ENCODE peak calls at places on chromosomes 13 and 19, in nine cellular contexts. K, I, A, X, P, M, Y, Z and H are unnamed samples.

GRCh38 chr19:39677931-39678889 is 22.5 kb downstream of the LGALS16 start:
- DNase-seq in K (no peak), I (peak), A (no peak), X (no peak), P (no peak), M (no peak), Y (peak), Z (no peak), H (no peak)

GRCh38 chr13:60074397-60074796 is 89.3 kb downstream of the DIAPH3 start:
- DNase-seq in K (no peak), I (no peak), A (no peak), X (no peak), P (no peak), M (no peak), Y (no peak), Z (no peak), H (no peak)

GRCh38 chr19:5466072-5466471 is 10.9 kb downstream of the ZNRF4 start:
- DNase-seq in K (no peak), I (no peak), A (no peak), X (no peak), P (no peak), M (no peak), Y (no peak), Z (no peak), H (no peak)

GRCh38 chr13:36158606-36159005 is 27.4 kb upstream of the DCLK1 start:
- DNase-seq in K (no peak), I (no peak), A (no peak), X (peak), P (no peak), M (no peak), Y (no peak), Z (no peak), H (no peak)

GRCh38 chr19:15529774-15530372 is 21.5 kb downstream of the CYP4F22 start:
- DNase-seq in K (no peak), I (no peak), A (no peak), X (no peak), P (no peak), M (no peak), Y (no peak), Z (peak), H (no peak)

GRCh38 chr19:3207466-3208242 is 16.8 kb upstream of the CELF5 start:
- DNase-seq in K (no peak), I (no peak), A (no peak), X (no peak), P (no peak), M (no peak), Y (no peak), Z (no peak), H (peak)

GRCh38 chr19:860481-861098 is 1.1 kb downstream of the CFD start:
- DNase-seq in K (peak), I (peak), A (peak), X (no peak), P (peak), M (no peak), Y (peak), Z (peak), H (peak)

GRCh38 chr19:6498294-6499036 is 3.6 kb downstream of the TUBB4A start:
- DNase-seq in K (no peak), I (no peak), A (no peak), X (no peak), P (no peak), M (no peak), Y (no peak), Z (no peak), H (no peak)

GRCh38 chr19:2703691-2704216 is 1.3 kb upstream of the GNG7 start:
- DNase-seq in K (no peak), I (no peak), A (no peak), X (no peak), P (no peak), M (no peak), Y (no peak), Z (no peak), H (no peak)

GRCh38 chr13:110637747-110638146 is 22.4 kb downstream of the NAXD start:
- DNase-seq in K (no peak), I (no peak), A (no peak), X (no peak), P (no peak), M (no peak), Y (no peak), Z (no peak), H (no peak)

GRCh38 chr19:39202998-39203355 is 1.1 kb downstream of the SYCN start:
- DNase-seq in K (no peak), I (no peak), A (no peak), X (no peak), P (no peak), M (no peak), Y (no peak), Z (no peak), H (no peak)

GRCh38 chr19:5194641-5195040 is 146.0 kb downstream of the PTPRS start:
- DNase-seq in K (no peak), I (no peak), A (no peak), X (no peak), P (no peak), M (no peak), Y (no peak), Z (no peak), H (no peak)